ENCODE peak calls at places on chromosomes 7 and 10, in ten cellular contexts. Z is T-helper 17 cell; A is foreskin keratinocyte; Y is natural killer cell; O is activated T-helper 17 cell treated with anti-CD3 and anti-CD28 coated beads, Interleukin-2, amount 50 U/mL, for 72 hours; W is left cardiac atrium; J is mucosa of descending colon; G is sciatic nerve; F is left lung; V is T-cell. D is an unnamed sample.
A peak's percentile ranks its signal among the peaks of the same experiment; 100 is the strongest.

GRCh38 chr7:369981-370621 is 80.1 kb downstream of the FOXL3 start:
- ATAC-seq in Y (no peak), O (no peak), F (no peak), W (no peak), A (peak; percentile 53), J (peak; percentile 58), G (no peak), Z (no peak), V (no peak), D (no peak)

GRCh38 chr7:114851406-114852025 is 70.4 kb upstream of the MDFIC start:
- ATAC-seq in J (no peak), Z (no peak), F (no peak), Y (no peak), W (no peak), A (no peak), V (no peak), G (no peak), O (no peak), D (no peak)

GRCh38 chr10:73095479-73096021 is 1.1 kb downstream of the P4HA1 start:
- ATAC-seq in G (peak; percentile 31), Z (no peak), W (peak; percentile 15), O (no peak), V (no peak), A (no peak), J (no peak), F (peak; percentile 32), Y (no peak), D (no peak)

GRCh38 chr10:27783660-27784059 is 38.0 kb upstream of the MKX start:
- ATAC-seq in G (no peak), O (peak; percentile 39), V (peak; percentile 69), W (peak; percentile 44), A (peak; percentile 94), Y (peak; percentile 56), Z (peak; percentile 52), J (no peak), F (peak; percentile 66), D (no peak)

GRCh38 chr10:57015595-57016303 is 654.7 kb upstream of the ZWINT start:
- ATAC-seq in J (no peak), O (no peak), W (no peak), Z (no peak), A (no peak), G (peak; percentile 30), Y (no peak), V (no peak), F (no peak), D (no peak)

GRCh38 chr7:30900803-30901362 is 10.8 kb upstream of the AQP1 start:
- ATAC-seq in Z (no peak), O (no peak), G (no peak), J (no peak), Y (no peak), V (no peak), F (no peak), A (no peak), W (peak; percentile 19), D (peak; percentile 11)

GRCh38 chr10:60296073-60296472 is 93.6 kb downstream of the ANK3 start:
- ATAC-seq in Y (no peak), A (no peak), F (no peak), V (no peak), G (no peak), O (no peak), W (no peak), Z (no peak), J (no peak), D (no peak)

GRCh38 chr7:20190588-20190987 is 26.6 kb downstream of the MACC1 start:
- ATAC-seq in F (peak; percentile 57), J (peak; percentile 23), O (no peak), A (no peak), V (no peak), W (no peak), Y (no peak), G (no peak), Z (no peak), D (no peak)

GRCh38 chr10:97718659-97719142 is 5.2 kb downstream of the MARVELD1 start:
- ATAC-seq in Y (no peak), J (peak; percentile 77), V (no peak), A (peak; percentile 79), Z (no peak), W (peak; percentile 58), O (no peak), F (peak; percentile 85), G (peak; percentile 70), D (peak; percentile 72)

D was measured in gastroesophageal sphincter.